ENCODE peak calls at places on chromosomes 12 and 14, in seven cellular contexts. V, I, R, D, F, O and N are unnamed samples.

GRCh38 chr12:54191550-54192022 is 2.8 kb upstream of the SMUG1 start:
- DNase-seq in R (peak; percentile 79), O (peak; percentile 84), V (peak; percentile 88), D (peak; percentile 86), I (peak; percentile 95), F (peak; percentile 75), N (peak; percentile 90)

GRCh38 chr14:106209745-106210144 is 683.4 kb downstream of the TMEM121 start:
- DNase-seq in F (no peak), D (no peak), I (no peak), V (no peak), O (no peak), R (no peak), N (no peak)

GRCh38 chr12:132172619-132173018 is 28.4 kb downstream of the NOC4L start:
- DNase-seq in V (no peak), R (no peak), F (no peak), D (no peak), O (no peak), I (no peak), N (no peak)

GRCh38 chr12:47816646-47817271 is 2.9 kb downstream of the HDAC7 start:
- DNase-seq in R (no peak), D (no peak), F (peak; percentile 90), I (no peak), O (no peak), V (peak; percentile 56), N (no peak)

GRCh38 chr12:113870035-113870434 is 96.1 kb downstream of the RBM19 start:
- DNase-seq in I (no peak), F (no peak), O (no peak), R (no peak), D (no peak), V (no peak), N (no peak)

GRCh38 chr12:16515666-16516065 is 90.3 kb downstream of the LMO3 start:
- DNase-seq in D (no peak), O (peak; percentile 29), F (no peak), I (no peak), V (no peak), R (peak; percentile 66), N (no peak)

GRCh38 chr12:117052386-117053049 is 46.7 kb downstream of the TESC start:
- DNase-seq in D (no peak), R (no peak), I (peak; percentile 84), F (no peak), O (no peak), V (no peak), N (peak; percentile 73)

GRCh38 chr12:55067701-55068100 is 47.9 kb downstream of the NEUROD4 start:
- DNase-seq in V (no peak), D (no peak), F (no peak), O (no peak), I (no peak), R (no peak), N (peak; percentile 15)

GRCh38 chr14:54567224-54567633 is 301 bp downstream of the SAMD4A start:
- DNase-seq in I (no peak), R (no peak), D (peak; percentile 66), F (no peak), O (no peak), V (peak; percentile 74), N (peak; percentile 69)

GRCh38 chr14:60656755-60657608 is 7.7 kb upstream of the SIX1 start:
- DNase-seq in I (peak; percentile 97), O (peak; percentile 76), D (peak; percentile 76), F (peak; percentile 65), V (peak; percentile 82), R (peak; percentile 73), N (peak; percentile 90)
- H3K4me1 ChIP-seq in I (peaks cover 52% of the 10 kb centered on the region), O (peaks cover 31% of the 10 kb centered on the region), D (peaks cover 21% of the 10 kb centered on the region), F (peaks cover 10% of the 10 kb centered on the region), V (peaks cover 8% of the 10 kb centered on the region), R (peaks cover 19% of the 10 kb centered on the region), N (peaks cover 42% of the 10 kb centered on the region)

DNA sequence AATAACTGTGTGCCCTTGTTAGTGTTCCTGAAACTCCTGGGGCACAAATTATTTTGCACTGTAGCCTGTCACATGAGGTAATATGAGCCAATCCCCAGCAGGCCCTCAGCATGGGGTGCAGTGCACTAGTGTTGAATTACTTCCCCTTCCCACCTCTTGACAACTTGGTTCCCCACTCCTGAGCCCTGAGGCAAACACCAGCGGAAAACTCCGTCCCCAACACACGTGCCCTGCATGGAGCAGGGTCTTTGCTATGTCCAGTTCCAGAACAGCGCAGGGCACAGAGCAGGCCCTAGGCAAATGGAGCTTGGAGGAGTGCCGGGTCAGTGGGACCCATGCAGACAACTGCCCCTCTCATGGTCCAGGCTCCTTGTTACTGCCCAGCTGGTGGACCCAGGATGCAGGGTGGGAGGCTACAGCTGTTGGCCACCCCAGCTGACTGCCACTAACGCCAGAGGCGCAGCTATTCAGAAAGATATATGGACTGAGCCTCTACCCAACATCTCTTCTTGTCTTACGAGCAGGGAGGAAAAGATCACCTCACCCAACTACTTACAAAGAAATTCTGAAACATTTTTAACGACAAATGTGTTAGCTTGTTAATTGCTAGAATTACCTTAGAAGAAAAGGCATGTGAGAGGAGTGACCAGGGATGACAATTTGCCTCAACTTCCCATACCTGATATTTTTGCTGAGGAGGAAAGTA is 71.6 kb downstream of the NT5DC3 start:
- DNase-seq in F (no peak), D (no peak), V (peak; percentile 40), I (no peak), O (no peak), R (no peak), N (no peak)
- H3K27ac ChIP-seq in F (no peak overlapping the region), D (no peak overlapping the region), V (no peak overlapping the region), I (no peak overlapping the region), O (no peak overlapping the region), R (no peak overlapping the region), N (no peak overlapping the region)

GRCh38 chr14:99671230-99672224 is 12.6 kb upstream of the CYP46A1 start:
- DNase-seq in V (peak; percentile 61), D (no peak), I (no peak), F (no peak), R (no peak), O (no peak), N (peak; percentile 94)
- H3K9ac ChIP-seq in V (peak overlapping the region; percentile 24), D (peak overlapping the region; percentile 12), I (no peak overlapping the region), F (no peak overlapping the region), R (no peak overlapping the region), O (no peak overlapping the region), N (no peak overlapping the region)

GRCh38 chr14:95519699-95520098 is 3.2 kb upstream of the SYNE3 start:
- DNase-seq in V (no peak), F (peak; percentile 81), R (peak; percentile 77), D (peak; percentile 85), I (peak; percentile 65), O (peak; percentile 79), N (no peak)

GRCh38 chr14:95520346-95520745 is 3.9 kb upstream of the SYNE3 start:
- DNase-seq in O (no peak), I (no peak), D (no peak), F (no peak), R (no peak), V (no peak), N (no peak)

GRCh38 chr14:95522556-95522955 is 6.1 kb upstream of the SYNE3 start:
- DNase-seq in O (no peak), F (no peak), R (no peak), V (no peak), I (no peak), D (no peak), N (no peak)

GRCh38 chr14:95522116-95522515 is 5.7 kb upstream of the SYNE3 start:
- DNase-seq in O (no peak), R (no peak), I (no peak), D (no peak), V (no peak), F (no peak), N (no peak)

GRCh38 chr14:95521001-95521400 is 4.6 kb upstream of the SYNE3 start:
- DNase-seq in R (no peak), D (no peak), O (no peak), I (no peak), F (no peak), V (no peak), N (no peak)
- H3K4me1 ChIP-seq in R (peaks cover 45% of the 10 kb centered on the region), D (peaks cover 17% of the 10 kb centered on the region), O (peaks cover 25% of the 10 kb centered on the region), I (peaks cover 53% of the 10 kb centered on the region), F (peaks cover 56% of the 10 kb centered on the region), V (no peaks in the 10 kb centered on the region), N (peaks cover 6% of the 10 kb centered on the region)